ENCODE peak calls at places on chromosomes 7 and 10, in ten cellular contexts. One of them, this sample, is unnamed.
A peak's percentile ranks its signal among the peaks of the same experiment; 100 is the strongest.

GRCh38 chr10:11874568-11875182 is 51.5 kb downstream of the PROSER2 start:
- DNase-seq in GM10248: peak; percentile 63
- DNase-seq in neural crest cell: peak; percentile 73
- DNase-seq in lower lobe of right lung: no peak
- DNase-seq in CD4-positive, alpha-beta memory T cell: peak; percentile 14
- DNase-seq in Caco-2: peak; percentile 95
- DNase-seq in NCI-H510A treated with DMSO at 0.1 percent for 48 hours: peak; percentile 70
- DNase-seq in stimulated activated CD4-positive, alpha-beta T cell treated with anti-CD3 and anti-CD28 coated beads, Interleukin-2, amount 100 ng/mL, for 48 hours: peak; percentile 23
- DNase-seq in NCI-H460: no peak
- DNase-seq in GM19239: peak; percentile 29
- DNase-seq in this sample: peak; percentile 77

GRCh38 chr10:30553625-30554442 is 75.7 kb downstream of the LYZL2 start:
- DNase-seq in GM10248: no peak
- DNase-seq in neural crest cell: peak; percentile 28
- DNase-seq in lower lobe of right lung: peak; percentile 76
- DNase-seq in CD4-positive, alpha-beta memory T cell: no peak
- DNase-seq in Caco-2: no peak
- DNase-seq in NCI-H510A treated with DMSO at 0.1 percent for 48 hours: peak; percentile 7
- DNase-seq in stimulated activated CD4-positive, alpha-beta T cell treated with anti-CD3 and anti-CD28 coated beads, Interleukin-2, amount 100 ng/mL, for 48 hours: no peak
- DNase-seq in NCI-H460: peak; percentile 75
- DNase-seq in GM19239: no peak
- DNase-seq in this sample: peak; percentile 83

GRCh38 chr7:48035967-48036478 is 680 bp downstream of the C7orf57 start:
- DNase-seq in GM10248: no peak
- DNase-seq in neural crest cell: no peak
- DNase-seq in lower lobe of right lung: peak; percentile 64
- DNase-seq in CD4-positive, alpha-beta memory T cell: no peak
- DNase-seq in Caco-2: peak; percentile 34
- DNase-seq in NCI-H510A treated with DMSO at 0.1 percent for 48 hours: no peak
- DNase-seq in stimulated activated CD4-positive, alpha-beta T cell treated with anti-CD3 and anti-CD28 coated beads, Interleukin-2, amount 100 ng/mL, for 48 hours: no peak
- DNase-seq in NCI-H460: no peak
- DNase-seq in GM19239: no peak
- DNase-seq in this sample: no peak

GRCh38 chr10:29795856-29796255 is 161.1 kb upstream of the SVIL start:
- DNase-seq in GM10248: no peak
- DNase-seq in neural crest cell: no peak
- DNase-seq in lower lobe of right lung: no peak
- DNase-seq in CD4-positive, alpha-beta memory T cell: no peak
- DNase-seq in Caco-2: no peak
- DNase-seq in NCI-H510A treated with DMSO at 0.1 percent for 48 hours: no peak
- DNase-seq in stimulated activated CD4-positive, alpha-beta T cell treated with anti-CD3 and anti-CD28 coated beads, Interleukin-2, amount 100 ng/mL, for 48 hours: no peak
- DNase-seq in NCI-H460: no peak
- DNase-seq in GM19239: no peak
- DNase-seq in this sample: no peak

GRCh38 chr7:143374556-143374955 is 6.6 kb upstream of the ZYX start:
- DNase-seq in GM10248: no peak
- DNase-seq in neural crest cell: no peak
- DNase-seq in lower lobe of right lung: no peak
- DNase-seq in CD4-positive, alpha-beta memory T cell: no peak
- DNase-seq in Caco-2: no peak
- DNase-seq in NCI-H510A treated with DMSO at 0.1 percent for 48 hours: no peak
- DNase-seq in stimulated activated CD4-positive, alpha-beta T cell treated with anti-CD3 and anti-CD28 coated beads, Interleukin-2, amount 100 ng/mL, for 48 hours: no peak
- DNase-seq in NCI-H460: no peak
- DNase-seq in GM19239: no peak
- DNase-seq in this sample: no peak

GRCh38 chr7:158309844-158310763 is 277.5 kb downstream of the PTPRN2 start:
- DNase-seq in GM10248: no peak
- DNase-seq in neural crest cell: no peak
- DNase-seq in lower lobe of right lung: no peak
- DNase-seq in CD4-positive, alpha-beta memory T cell: no peak
- DNase-seq in Caco-2: no peak
- DNase-seq in NCI-H510A treated with DMSO at 0.1 percent for 48 hours: no peak
- DNase-seq in stimulated activated CD4-positive, alpha-beta T cell treated with anti-CD3 and anti-CD28 coated beads, Interleukin-2, amount 100 ng/mL, for 48 hours: no peak
- DNase-seq in NCI-H460: no peak
- DNase-seq in GM19239: no peak
- DNase-seq in this sample: no peak

GRCh38 chr7:129617607-129618006 is 6.1 kb downstream of the NRF1 start:
- DNase-seq in GM10248: no peak
- DNase-seq in neural crest cell: no peak
- DNase-seq in lower lobe of right lung: no peak
- DNase-seq in CD4-positive, alpha-beta memory T cell: no peak
- DNase-seq in Caco-2: no peak
- DNase-seq in NCI-H510A treated with DMSO at 0.1 percent for 48 hours: no peak
- DNase-seq in stimulated activated CD4-positive, alpha-beta T cell treated with anti-CD3 and anti-CD28 coated beads, Interleukin-2, amount 100 ng/mL, for 48 hours: no peak
- DNase-seq in NCI-H460: no peak
- DNase-seq in GM19239: no peak
- DNase-seq in this sample: no peak

GRCh38 chr10:48205918-48206317 is 68.6 kb downstream of the FRMPD2 start:
- DNase-seq in GM10248: no peak
- DNase-seq in neural crest cell: no peak
- DNase-seq in lower lobe of right lung: no peak
- DNase-seq in CD4-positive, alpha-beta memory T cell: no peak
- DNase-seq in Caco-2: no peak
- DNase-seq in NCI-H510A treated with DMSO at 0.1 percent for 48 hours: no peak
- DNase-seq in stimulated activated CD4-positive, alpha-beta T cell treated with anti-CD3 and anti-CD28 coated beads, Interleukin-2, amount 100 ng/mL, for 48 hours: no peak
- DNase-seq in NCI-H460: no peak
- DNase-seq in GM19239: no peak
- DNase-seq in this sample: no peak

GRCh38 chr7:22576941-22577927 is 77.2 kb upstream of the STEAP1B start:
- DNase-seq in GM10248: no peak
- DNase-seq in neural crest cell: no peak
- DNase-seq in lower lobe of right lung: no peak
- DNase-seq in CD4-positive, alpha-beta memory T cell: no peak
- DNase-seq in Caco-2: peak; percentile 59
- DNase-seq in NCI-H510A treated with DMSO at 0.1 percent for 48 hours: no peak
- DNase-seq in stimulated activated CD4-positive, alpha-beta T cell treated with anti-CD3 and anti-CD28 coated beads, Interleukin-2, amount 100 ng/mL, for 48 hours: no peak
- DNase-seq in NCI-H460: peak; percentile 98
- DNase-seq in GM19239: no peak
- DNase-seq in this sample: peak; percentile 66

GRCh38 chr7:151428393-151429231 is 11.3 kb downstream of the CRYGN start:
- DNase-seq in GM10248: no peak
- DNase-seq in neural crest cell: no peak
- DNase-seq in lower lobe of right lung: no peak
- DNase-seq in CD4-positive, alpha-beta memory T cell: no peak
- DNase-seq in Caco-2: peak; percentile 71
- DNase-seq in NCI-H510A treated with DMSO at 0.1 percent for 48 hours: no peak
- DNase-seq in stimulated activated CD4-positive, alpha-beta T cell treated with anti-CD3 and anti-CD28 coated beads, Interleukin-2, amount 100 ng/mL, for 48 hours: no peak
- DNase-seq in NCI-H460: no peak
- DNase-seq in GM19239: no peak
- DNase-seq in this sample: no peak

GRCh38 chr10:46305986-46306385 is 19.2 kb downstream of the ANTXRL start:
- DNase-seq in GM10248: no peak
- DNase-seq in neural crest cell: no peak
- DNase-seq in lower lobe of right lung: no peak
- DNase-seq in CD4-positive, alpha-beta memory T cell: no peak
- DNase-seq in Caco-2: no peak
- DNase-seq in NCI-H510A treated with DMSO at 0.1 percent for 48 hours: no peak
- DNase-seq in stimulated activated CD4-positive, alpha-beta T cell treated with anti-CD3 and anti-CD28 coated beads, Interleukin-2, amount 100 ng/mL, for 48 hours: no peak
- DNase-seq in NCI-H460: no peak
- DNase-seq in GM19239: no peak
- DNase-seq in this sample: peak; percentile 41

GRCh38 chr7:23472974-23473847 is 2.9 kb upstream of the IGF2BP3 start:
- DNase-seq in GM10248: no peak
- DNase-seq in neural crest cell: peak; percentile 27
- DNase-seq in lower lobe of right lung: no peak
- DNase-seq in CD4-positive, alpha-beta memory T cell: no peak
- DNase-seq in Caco-2: peak; percentile 29
- DNase-seq in NCI-H510A treated with DMSO at 0.1 percent for 48 hours: peak; percentile 50
- DNase-seq in stimulated activated CD4-positive, alpha-beta T cell treated with anti-CD3 and anti-CD28 coated beads, Interleukin-2, amount 100 ng/mL, for 48 hours: no peak
- DNase-seq in NCI-H460: no peak
- DNase-seq in GM19239: no peak
- DNase-seq in this sample: no peak

GRCh38 chr7:68321776-68322496 is 1276.3 kb upstream of the AUTS2 start:
- DNase-seq in GM10248: no peak
- DNase-seq in neural crest cell: no peak
- DNase-seq in lower lobe of right lung: no peak
- DNase-seq in CD4-positive, alpha-beta memory T cell: no peak
- DNase-seq in Caco-2: no peak
- DNase-seq in NCI-H510A treated with DMSO at 0.1 percent for 48 hours: no peak
- DNase-seq in stimulated activated CD4-positive, alpha-beta T cell treated with anti-CD3 and anti-CD28 coated beads, Interleukin-2, amount 100 ng/mL, for 48 hours: no peak
- DNase-seq in NCI-H460: no peak
- DNase-seq in GM19239: no peak
- DNase-seq in this sample: no peak

This sample was measured in left lobe of liver.